ENCODE peak calls at places on chromosomes 1 and 21, in eight cellular contexts. Q is stimulated activated CD4-positive, alpha-beta T cell treated with anti-CD3 and anti-CD28 coated beads, Interleukin-12 subunit alpha, Interleukin-12 subunit beta, amount 100 ng/mL, for 48 hours; V is PC-3; P is ELF-1; I is T-cell; M is amniotic stem cell; O is RCC 7860; B is stimulated activated effector memory CD8-positive, alpha-beta T cell treated with anti-CD3 and anti-CD28 coated beads, Interleukin-12 subunit alpha, Interleukin-12 subunit beta, amount 100 ng/mL, for 72 hours. C is an unnamed sample.

GRCh38 chr1:161985301-161985825 is 38.3 kb downstream of the OLFML2B start:
- DNase-seq in Q (no peak), V (no peak), P (no peak), I (no peak), M (no peak), O (no peak), B (no peak), C (no peak)

GRCh38 chr1:51636191-51636590 is 19.3 kb downstream of the OSBPL9 start:
- DNase-seq in Q (no peak), V (no peak), P (no peak), I (no peak), M (no peak), O (peak; percentile 39), B (no peak), C (no peak)

GRCh38 chr21:43858806-43859648 is 6.0 kb upstream of the AGPAT3 start:
- DNase-seq in Q (no peak), V (no peak), P (no peak), I (no peak), M (no peak), O (no peak), B (no peak), C (no peak)

GRCh38 chr1:160465123-160465522 is 57.9 kb downstream of the SLAMF6 start:
- DNase-seq in Q (no peak), V (no peak), P (no peak), I (no peak), M (no peak), O (no peak), B (no peak), C (no peak)

GRCh38 chr1:116485071-116485735 is 85.6 kb downstream of the CD58 start:
- DNase-seq in Q (peak; percentile 82), V (peak; percentile 94), P (peak; percentile 95), I (peak; percentile 85), M (peak; percentile 76), O (peak; percentile 53), B (peak; percentile 93), C (no peak)

GRCh38 chr1:24639881-24640280 is 3.2 kb upstream of the SRRM1 start:
- DNase-seq in Q (no peak), V (peak; percentile 83), P (peak; percentile 14), I (no peak), M (no peak), O (no peak), B (no peak), C (no peak)

GRCh38 chr1:239952348-239953307 is 139.1 kb upstream of the FMN2 start:
- DNase-seq in Q (peak; percentile 3), V (peak; percentile 62), P (peak; percentile 66), I (no peak), M (no peak), O (no peak), B (no peak), C (no peak)

GRCh38 chr1:91697322-91698260 is 188.4 kb downstream of the TGFBR3 start:
- DNase-seq in Q (peak; percentile 19), V (no peak), P (no peak), I (peak; percentile 45), M (no peak), O (no peak), B (peak; percentile 65), C (no peak)

GRCh38 chr1:97137862-97138514 is 416.4 kb downstream of the PTBP2 start:
- DNase-seq in Q (peak; percentile 1), V (peak; percentile 70), P (peak; percentile 16), I (no peak), M (peak; percentile 25), O (peak; percentile 52), B (no peak), C (no peak)

GRCh38 chr1:220219136-220219442 is 53.2 kb downstream of the RAB3GAP2 start:
- DNase-seq in Q (no peak), V (no peak), P (no peak), I (no peak), M (no peak), O (no peak), B (no peak), C (no peak)

GRCh38 chr1:211620097-211620496 is 41.1 kb upstream of the SLC30A1 start:
- DNase-seq in Q (no peak), V (no peak), P (no peak), I (no peak), M (no peak), O (no peak), B (no peak), C (no peak)

GRCh38 chr1:63772876-63773275 is 941 bp upstream of the ROR1 start:
- DNase-seq in Q (no peak), V (peak; percentile 43), P (peak; percentile 44), I (no peak), M (no peak), O (no peak), B (no peak), C (no peak)

GRCh38 chr1:227913969-227914791 is 33.6 kb downstream of the WNT9A start:
- DNase-seq in Q (no peak), V (no peak), P (no peak), I (no peak), M (no peak), O (no peak), B (no peak), C (peak; percentile 82)

GRCh38 chr1:67355745-67356424 is 48.2 kb downstream of the IL12RB2 start:
- DNase-seq in Q (no peak), V (peak; percentile 76), P (no peak), I (no peak), M (peak; percentile 41), O (no peak), B (no peak), C (no peak)

GRCh38 chr21:44883250-44883649 is 9.8 kb upstream of the PTTG1IP start:
- DNase-seq in Q (no peak), V (no peak), P (no peak), I (no peak), M (no peak), O (no peak), B (no peak), C (peak; percentile 86)

GRCh38 chr1:21499283-21499945 is 9.8 kb upstream of the ALPL start:
- DNase-seq in Q (no peak), V (no peak), P (no peak), I (no peak), M (no peak), O (no peak), B (no peak), C (no peak)

GRCh38 chr1:151819951-151820623 is 11.5 kb downstream of the RORC start:
- DNase-seq in Q (no peak), V (peak; percentile 48), P (no peak), I (no peak), M (no peak), O (no peak), B (no peak), C (no peak)

GRCh38 chr1:92030701-92031107 is 919 bp downstream of the EPHX4 start:
- DNase-seq in Q (no peak), V (peak; percentile 80), P (peak; percentile 32), I (no peak), M (no peak), O (peak; percentile 31), B (no peak), C (no peak)

GRCh38 chr1:205229399-205229861 is 1.7 kb downstream of the TMCC2 start:
- DNase-seq in Q (peak; percentile 65), V (peak; percentile 83), P (peak; percentile 82), I (peak; percentile 59), M (no peak), O (peak; percentile 49), B (peak; percentile 70), C (no peak)

GRCh38 chr21:35102488-35103407 is 53.6 kb upstream of the RUNX1 start:
- DNase-seq in Q (no peak), V (no peak), P (no peak), I (peak; percentile 65), M (no peak), O (no peak), B (no peak), C (no peak)

GRCh38 chr1:160576866-160577265 is 2.4 kb downstream of the CD84 start:
- DNase-seq in Q (no peak), V (no peak), P (no peak), I (no peak), M (no peak), O (no peak), B (no peak), C (no peak)

GRCh38 chr1:113811353-113811887 is 856 bp downstream of the RSBN1 start:
- DNase-seq in Q (peak; percentile 10), V (peak; percentile 20), P (peak; percentile 64), I (no peak), M (no peak), O (no peak), B (no peak), C (no peak)

GRCh38 chr21:44932366-44933181 is 7.3 kb upstream of the SLX9 start:
- DNase-seq in Q (no peak), V (peak; percentile 56), P (no peak), I (peak; percentile 64), M (no peak), O (no peak), B (peak; percentile 73), C (peak; percentile 68)

GRCh38 chr21:45070970-45071369 is 3.4 kb upstream of the ADARB1 start:
- DNase-seq in Q (no peak), V (no peak), P (no peak), I (no peak), M (no peak), O (no peak), B (no peak), C (no peak)

GRCh38 chr1:208161656-208162375 is 82.4 kb downstream of the PLXNA2 start:
- DNase-seq in Q (no peak), V (no peak), P (no peak), I (no peak), M (no peak), O (no peak), B (no peak), C (no peak)

GRCh38 chr21:28867401-28867800 is 125.3 kb downstream of the LTN1 start:
- DNase-seq in Q (no peak), V (no peak), P (no peak), I (no peak), M (peak; percentile 14), O (no peak), B (no peak), C (no peak)

C was measured in chondrocyte.